ENCODE peak calls at places on chromosomes 12 and 14, in six cellular contexts. A is left ventricle myocardium inferior, E is prostate gland, F is brain microvascular endothelial cell, H is fibroblast of lung, M is heart left ventricle. R is an unnamed sample.

GRCh38 chr14:92026548-92027190 is 13.2 kb downstream of the TRIP11 start:
- DNase-seq in F (no peak), E (no peak), A (no peak), H (no peak), M (no peak), R (no peak)

GRCh38 chr14:54090274-54090673 is 133.6 kb upstream of the BMP4 start:
- DNase-seq in F (no peak), A (no peak), M (no peak), H (no peak), E (no peak), R (no peak)

GRCh38 chr12:67750528-67751183 is 102.1 kb downstream of the DYRK2 start:
- DNase-seq in A (no peak), M (no peak), F (no peak), H (no peak), E (no peak), R (no peak)

GRCh38 chr12:98587084-98587483 is 6.4 kb upstream of the SLC25A3 start:
- DNase-seq in F (no peak), M (no peak), A (no peak), E (no peak), H (no peak), R (no peak)

GRCh38 chr12:40375076-40375475 is 150.3 kb downstream of the LRRK2 start:
- DNase-seq in F (no peak), E (no peak), M (no peak), A (no peak), H (no peak), R (no peak)

GRCh38 chr12:124833693-124834122 is 30.0 kb downstream of the SCARB1 start:
- DNase-seq in M (no peak), E (no peak), H (no peak), F (peak; percentile 35), A (peak; percentile 47), R (no peak)

GRCh38 chr14:53450871-53451270 is 297.7 kb upstream of the DDHD1 start:
- DNase-seq in H (peak; percentile 47), E (peak; percentile 13), M (no peak), A (no peak), F (peak; percentile 11), R (no peak)

GRCh38 chr14:79465651-79466050 is 745.7 kb downstream of the DIO2 start:
- DNase-seq in H (peak; percentile 39), M (no peak), A (no peak), F (no peak), E (no peak), R (no peak)

GRCh38 chr12:106901276-106901675 is 54.4 kb upstream of the TMEM263 start:
- DNase-seq in M (no peak), F (no peak), A (no peak), E (no peak), H (peak; percentile 60), R (no peak)

GRCh38 chr12:80299976-80300375 is 144.1 kb upstream of the PTPRQ start:
- DNase-seq in H (no peak), A (no peak), M (no peak), F (no peak), E (no peak), R (no peak)

GRCh38 chr12:47414511-47414910 is 291.3 kb downstream of the RPAP3 start:
- DNase-seq in F (no peak), E (no peak), A (no peak), H (no peak), M (no peak), R (no peak)

GRCh38 chr12:112978163-112979081 is at the start of gene OAS2:
- DNase-seq in F (peak; percentile 48), A (peak; percentile 40), M (peak; percentile 64), E (peak; percentile 63), H (peak; percentile 15), R (no peak)

GRCh38 chr14:64764641-64765520 is 60.7 kb downstream of the PLEKHG3 start:
- DNase-seq in E (peak; percentile 56), F (peak; percentile 70), H (peak; percentile 65), A (peak; percentile 69), M (peak; percentile 74), R (peak; percentile 49)

GRCh38 chr12:66508025-66508424 is 170.9 kb downstream of the GRIP1 start:
- DNase-seq in F (no peak), A (no peak), E (no peak), M (no peak), H (no peak), R (no peak)

GRCh38 chr12:54273981-54274380 is 5.9 kb downstream of the CBX5 start:
- DNase-seq in A (no peak), M (no peak), F (no peak), H (no peak), E (peak; percentile 23), R (no peak)

GRCh38 chr12:118017926-118018325 is 1.4 kb downstream of the RFC5 start:
- DNase-seq in M (no peak), H (no peak), F (no peak), E (no peak), A (no peak), R (no peak)

GRCh38 chr14:72868500-72868899 is 25.4 kb downstream of the DPF3 start:
- DNase-seq in H (no peak), A (no peak), M (no peak), F (no peak), E (no peak), R (no peak)

GRCh38 chr12:66724616-66725015 is 45.7 kb upstream of the GRIP1 start:
- DNase-seq in F (no peak), A (no peak), E (no peak), M (no peak), H (no peak), R (no peak)

GRCh38 chr14:88104710-88105109 is 99.8 kb downstream of the GPR65 start:
- DNase-seq in A (no peak), M (no peak), H (no peak), F (no peak), E (no peak), R (no peak)

GRCh38 chr14:88856786-88857366 is 32.4 kb downstream of the TTC8 start:
- DNase-seq in M (no peak), E (no peak), F (no peak), A (no peak), H (peak; percentile 53), R (no peak)

GRCh38 chr12:58148976-58149375 is 207.6 kb downstream of the ATP23 start:
- DNase-seq in M (no peak), E (no peak), H (no peak), A (no peak), F (no peak), R (no peak)

DNA sequence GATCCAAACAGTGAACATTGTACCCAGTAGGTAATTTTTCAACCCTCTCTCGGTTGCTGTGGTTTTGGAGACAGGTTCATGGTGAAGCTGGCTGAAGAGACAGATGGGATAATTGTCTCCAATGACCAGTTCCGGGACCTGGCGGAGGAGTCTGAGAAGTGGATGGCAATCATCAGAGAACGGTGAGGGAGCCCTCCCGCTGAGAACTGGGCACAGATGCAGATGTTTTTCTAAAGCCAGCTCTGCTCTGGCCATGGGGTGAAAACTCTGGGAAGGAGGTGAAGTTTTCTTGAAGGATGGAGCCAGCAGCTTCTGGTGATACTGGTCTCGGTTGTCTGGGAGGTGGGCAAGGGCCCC is 6.2 kb downstream of the KHNYN start:
- DNase-seq in A (no peak), M (no peak), E (no peak), H (no peak), F (no peak), R (no peak)
- H3K27ac ChIP-seq in A (peak overlapping the region; percentile 100), M (peak overlapping the region; percentile 81), E (peak overlapping the region; percentile 30), H (no peak overlapping the region), F (no peak overlapping the region), R (no peak overlapping the region)

GRCh38 chr12:7712841-7713442 is 1.7 kb downstream of the DPPA3 start:
- DNase-seq in F (no peak), H (no peak), M (no peak), E (no peak), A (no peak), R (no peak)

GRCh38 chr12:7711133-7711532 is at the start of gene DPPA3:
- DNase-seq in M (no peak), A (no peak), F (no peak), E (no peak), H (no peak), R (no peak)

GRCh38 chr12:7705846-7706245 is 5.4 kb upstream of the DPPA3 start:
- DNase-seq in F (no peak), A (no peak), E (no peak), H (no peak), M (no peak), R (no peak)

GRCh38 chr12:7709969-7710368 is 1.3 kb upstream of the DPPA3 start:
- DNase-seq in F (no peak), M (no peak), A (no peak), H (no peak), E (no peak), R (no peak)
- H3K27ac ChIP-seq in F (no peak overlapping the region), M (no peak overlapping the region), A (no peak overlapping the region), H (no peak overlapping the region), E (no peak overlapping the region), R (no peak overlapping the region)

DNA sequence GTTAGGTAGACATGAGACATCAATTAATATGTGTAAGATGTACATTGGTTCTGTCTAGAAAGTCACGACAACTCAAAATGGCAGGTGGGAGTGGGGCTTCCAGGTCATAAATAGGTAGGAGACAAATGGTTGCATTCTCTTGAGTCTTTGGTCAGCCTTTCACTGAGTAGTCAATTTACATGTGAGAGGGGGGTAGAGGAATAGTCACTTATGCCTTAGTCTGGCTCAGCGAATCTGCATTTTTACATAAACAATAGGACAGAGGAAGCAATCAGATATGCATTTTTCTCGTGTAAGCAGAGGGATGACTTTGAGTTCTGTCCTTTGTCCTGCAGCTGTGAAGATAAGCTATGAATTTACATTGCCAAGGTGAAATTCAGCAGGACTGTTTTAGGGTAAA is 27.8 kb upstream of the UNC79 start:
- DNase-seq in H (no peak), M (no peak), F (no peak), A (no peak), E (no peak), R (no peak)
- H3K27ac ChIP-seq in H (no peak overlapping the region), M (no peak overlapping the region), F (no peak overlapping the region), A (no peak overlapping the region), E (no peak overlapping the region), R (no peak overlapping the region)

GRCh38 chr14:22613736-22614239 is 15.7 kb downstream of the ABHD4 start:
- DNase-seq in H (peak; percentile 32), A (no peak), E (no peak), F (no peak), M (no peak), R (no peak)
- H3K27ac ChIP-seq in H (peak overlapping the region; percentile 64), A (peak overlapping the region; percentile 44), E (peak overlapping the region; percentile 57), F (peak overlapping the region; percentile 89), M (no peak overlapping the region), R (peak overlapping the region; percentile 82)

DNA sequence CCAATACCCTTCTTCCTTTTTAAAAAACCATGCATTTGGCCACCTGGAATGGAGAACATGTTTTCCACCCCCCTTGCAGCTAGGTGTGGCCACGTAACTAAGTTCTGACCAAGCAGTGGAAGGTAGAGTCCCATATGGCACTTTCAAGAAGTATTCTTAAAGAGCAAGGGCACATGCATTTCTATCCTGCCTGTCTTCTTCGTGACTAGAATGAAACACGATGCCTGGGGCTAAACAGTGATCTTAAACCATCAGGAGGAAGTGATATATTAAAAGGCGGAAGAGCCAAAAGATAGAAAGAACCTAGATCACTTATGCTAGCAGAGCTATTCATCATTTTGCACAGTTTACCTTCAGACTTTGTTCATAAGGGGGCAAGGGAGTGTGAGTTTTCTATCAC is 16.0 kb upstream of the DDX11 start:
- DNase-seq in M (no peak), F (no peak), E (no peak), A (no peak), H (no peak), R (no peak)
- H3K27ac ChIP-seq in M (no peak overlapping the region), F (no peak overlapping the region), E (no peak overlapping the region), A (no peak overlapping the region), H (no peak overlapping the region), R (no peak overlapping the region)

GRCh38 chr12:116319316-116319715 is 41.8 kb upstream of the MED13L start:
- DNase-seq in A (no peak), E (no peak), M (no peak), F (no peak), H (peak; percentile 49), R (no peak)
- H3K27ac ChIP-seq in A (peak overlapping the region; percentile 74), E (peak overlapping the region; percentile 81), M (peak overlapping the region; percentile 85), F (no peak overlapping the region), H (peak overlapping the region; percentile 95), R (peak overlapping the region; percentile 68)

R was measured in AG04450.